ENCODE peak calls at places on chromosomes 5 and 9, in five cellular contexts. T, E, B, I and J are unnamed samples.

GRCh38 chr9:13728917-13729811 is 449.7 kb upstream of the MPDZ start:
- DNase-seq in T (peak), E (no peak), B (no peak), I (no peak), J (peak)

GRCh38 chr5:30592833-30593232 is 600.7 kb upstream of the CDH6 start:
- DNase-seq in T (no peak), E (no peak), B (no peak), I (no peak), J (no peak)

GRCh38 chr9:130780865-130781504 is 54.1 kb upstream of the ABL1 start:
- DNase-seq in T (peak), E (no peak), B (peak), I (peak), J (peak)

GRCh38 chr9:8417341-8417740 is 617.8 kb upstream of the DMAC1 start:
- DNase-seq in T (no peak), E (no peak), B (no peak), I (no peak), J (no peak)

GRCh38 chr9:38337095-38337494 is 55.4 kb upstream of the ALDH1B1 start:
- DNase-seq in T (no peak), E (no peak), B (no peak), I (no peak), J (no peak)

GRCh38 chr5:108505608-108506007 is 123.7 kb upstream of the FBXL17 start:
- DNase-seq in T (no peak), E (no peak), B (no peak), I (no peak), J (no peak)

GRCh38 chr9:113018247-113018646 is 6.3 kb upstream of the ZNF883 start:
- DNase-seq in T (no peak), E (no peak), B (no peak), I (no peak), J (no peak)

GRCh38 chr5:637581-638450 is 25.7 kb downstream of the CEP72 start:
- DNase-seq in T (no peak), E (no peak), B (no peak), I (no peak), J (no peak)

GRCh38 chr9:76459691-76460635 is 981 bp downstream of the GCNT1 start:
- DNase-seq in T (peak), E (peak), B (peak), I (peak), J (peak)

DNA sequence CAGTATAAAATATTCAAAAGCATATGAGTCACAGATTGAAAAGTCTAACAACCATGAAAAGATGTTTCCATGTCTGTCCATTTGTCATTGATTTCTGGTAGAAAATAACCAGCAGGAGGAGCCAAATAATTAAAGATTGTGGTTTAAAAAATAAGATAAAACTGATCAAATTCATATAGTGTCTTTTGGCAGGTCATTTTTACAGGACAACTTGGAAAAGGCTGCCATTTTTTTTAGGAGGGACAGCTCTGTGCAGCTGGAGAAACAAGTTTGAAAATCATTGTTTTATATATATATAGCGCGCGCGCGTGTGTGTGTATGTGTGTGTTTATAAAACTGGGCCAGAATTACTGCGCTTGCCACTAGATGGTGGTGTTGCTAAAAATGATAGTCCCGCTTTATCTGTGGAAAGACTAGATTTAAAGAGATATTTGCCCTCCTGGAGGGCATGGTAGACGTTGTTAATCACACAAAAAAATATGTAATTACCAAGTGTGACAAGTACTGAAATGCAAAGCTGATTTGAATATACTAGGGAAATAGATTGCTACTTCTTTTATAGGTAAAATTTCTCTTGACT is 1.3 kb upstream of the TRMO start:
- DNase-seq in T (peak), E (peak), B (peak), I (peak), J (peak)
- TF ChIP-seq CTCF in T (peak), E (peak), B (peak), I (peak), J (peak)

GRCh38 chr9:105656131-105656921 is 5.9 kb upstream of the TAL2 start:
- DNase-seq in T (no peak), E (peak), B (no peak), I (peak), J (peak)
- TF ChIP-seq CTCF in T (no peak), E (peak), B (no peak), I (no peak), J (peak)

DNA sequence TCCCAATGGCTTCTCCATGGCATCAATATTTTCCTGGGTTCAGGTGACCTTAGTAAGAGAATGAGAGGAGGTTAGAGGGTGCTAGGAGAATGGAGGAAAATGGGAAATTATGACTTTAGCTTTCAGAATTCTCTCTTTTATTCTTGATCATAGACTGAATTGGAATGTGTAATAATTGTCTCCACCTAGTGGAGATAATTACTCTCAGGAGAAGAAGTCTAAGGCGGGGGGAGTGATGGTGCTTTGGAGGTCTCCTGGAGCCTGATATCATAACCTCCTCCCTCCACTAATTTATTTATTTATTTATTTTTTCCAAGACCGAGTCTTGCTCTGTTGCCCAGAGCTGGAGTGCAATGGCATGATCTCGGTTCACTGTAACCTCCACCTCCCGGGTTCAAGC is 221.3 kb downstream of the GRIA1 start:
- DNase-seq in T (peak), E (no peak), B (no peak), I (no peak), J (peak)
- TF ChIP-seq CTCF in T (peak), E (no peak), B (no peak), I (no peak), J (peak)

GRCh38 chr5:173922527-173922926 is 34.4 kb downstream of the CPEB4 start:
- DNase-seq in T (no peak), E (no peak), B (no peak), I (no peak), J (no peak)

GRCh38 chr5:173920866-173921265 is 32.7 kb downstream of the CPEB4 start:
- DNase-seq in T (peak), E (no peak), B (no peak), I (no peak), J (peak)

GRCh38 chr5:173917788-173918786 is 29.9 kb downstream of the CPEB4 start:
- DNase-seq in T (peak), E (peak), B (peak), I (peak), J (peak)

GRCh38 chr5:173919443-173919842 is 31.3 kb downstream of the CPEB4 start:
- DNase-seq in T (peak), E (no peak), B (no peak), I (no peak), J (no peak)

GRCh38 chr5:173920024-173920753 is 32.0 kb downstream of the CPEB4 start:
- DNase-seq in T (peak), E (no peak), B (no peak), I (peak), J (no peak)
- TF ChIP-seq CTCF in T (no peak), E (no peak), B (no peak), I (no peak), J (no peak)

DNA sequence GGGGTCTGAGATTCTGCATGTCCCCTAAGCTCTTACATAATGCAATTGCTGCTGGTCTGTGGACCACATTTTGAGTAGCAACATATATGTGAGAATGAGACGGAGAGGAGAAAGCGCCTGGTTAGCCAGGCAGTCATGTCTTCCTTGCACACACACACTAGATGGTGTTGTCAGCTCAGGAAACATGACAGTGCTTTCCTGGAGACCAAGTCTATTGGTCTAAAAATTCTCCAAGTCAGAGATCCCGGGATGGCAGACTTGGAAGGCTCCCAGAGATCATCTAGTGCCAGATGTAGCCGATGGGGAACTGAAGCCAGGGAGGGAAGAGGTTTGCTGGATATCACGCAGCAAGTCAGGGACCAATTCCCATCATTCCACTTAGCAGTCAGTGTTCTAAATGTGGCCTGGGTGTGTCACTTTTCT is 53.4 kb downstream of the GALNT12 start:
- DNase-seq in T (peak), E (no peak), B (peak), I (peak), J (peak)
- TF ChIP-seq CTCF in T (peak), E (no peak), B (peak), I (peak), J (peak)

GRCh38 chr9:71630371-71630770 is 137.9 kb downstream of the CEMIP2 start:
- DNase-seq in T (no peak), E (no peak), B (no peak), I (no peak), J (no peak)
- TF ChIP-seq CTCF in T (no peak), E (no peak), B (no peak), I (no peak), J (no peak)

DNA sequence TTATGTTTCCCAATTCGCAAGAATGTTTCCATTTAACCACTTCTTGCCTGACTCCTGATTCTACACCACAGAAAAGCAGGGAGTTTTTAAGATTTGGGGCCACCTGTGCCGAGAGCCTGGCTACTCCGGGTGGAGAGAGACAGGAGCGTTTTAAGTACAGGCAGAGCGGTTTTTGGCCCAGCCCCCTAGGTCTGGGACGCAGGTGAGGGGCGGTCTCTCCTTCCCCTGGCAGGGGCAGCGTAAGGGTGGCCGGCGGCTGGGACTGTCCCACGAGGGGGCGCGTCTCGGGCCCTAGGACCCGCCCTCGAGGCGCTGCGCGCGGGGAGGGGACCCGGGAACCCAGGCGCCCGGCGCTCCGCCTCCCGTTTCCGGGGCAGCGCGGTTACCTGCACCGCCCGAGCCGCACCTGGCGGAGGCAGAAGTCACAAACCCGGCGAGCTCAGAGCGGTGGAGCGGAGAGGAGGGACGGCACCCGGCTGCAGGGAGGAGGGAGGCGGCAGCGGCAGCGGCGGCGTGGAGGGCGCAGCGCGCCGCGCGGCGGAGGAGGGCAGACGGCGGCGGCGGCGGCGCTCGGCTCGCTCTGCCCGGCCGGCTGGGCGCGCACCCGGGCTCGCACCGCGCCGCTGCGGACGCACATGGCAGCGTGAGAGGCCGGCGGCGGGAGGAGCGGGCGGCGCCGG is at the start of gene WWC1:
- DNase-seq in T (peak), E (peak), B (no peak), I (no peak), J (peak)
- TF ChIP-seq CTCF in T (no peak), E (no peak), B (no peak), I (no peak), J (no peak)

DNA sequence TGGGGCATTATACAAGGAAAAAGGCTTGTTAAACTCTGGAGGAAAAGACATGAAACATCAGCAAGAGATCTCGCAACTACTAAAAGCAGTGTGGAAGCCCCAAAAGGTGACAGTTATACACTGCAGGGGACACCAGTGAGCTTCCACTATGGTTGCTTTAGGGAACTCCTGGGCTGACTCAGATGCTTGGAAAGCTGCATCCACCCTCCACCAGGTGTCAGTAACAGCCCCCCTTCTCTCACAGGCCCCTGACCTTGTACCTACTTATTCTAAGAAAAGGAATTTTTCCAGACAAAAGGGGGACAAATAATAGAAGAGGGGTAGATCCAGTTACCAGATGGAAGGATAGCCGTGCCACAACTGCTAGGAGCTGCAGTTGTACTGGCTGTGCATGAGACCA is 154.4 kb upstream of the COX7C start:
- DNase-seq in T (no peak), E (no peak), B (no peak), I (no peak), J (no peak)
- TF ChIP-seq CTCF in T (no peak), E (no peak), B (no peak), I (no peak), J (no peak)

DNA sequence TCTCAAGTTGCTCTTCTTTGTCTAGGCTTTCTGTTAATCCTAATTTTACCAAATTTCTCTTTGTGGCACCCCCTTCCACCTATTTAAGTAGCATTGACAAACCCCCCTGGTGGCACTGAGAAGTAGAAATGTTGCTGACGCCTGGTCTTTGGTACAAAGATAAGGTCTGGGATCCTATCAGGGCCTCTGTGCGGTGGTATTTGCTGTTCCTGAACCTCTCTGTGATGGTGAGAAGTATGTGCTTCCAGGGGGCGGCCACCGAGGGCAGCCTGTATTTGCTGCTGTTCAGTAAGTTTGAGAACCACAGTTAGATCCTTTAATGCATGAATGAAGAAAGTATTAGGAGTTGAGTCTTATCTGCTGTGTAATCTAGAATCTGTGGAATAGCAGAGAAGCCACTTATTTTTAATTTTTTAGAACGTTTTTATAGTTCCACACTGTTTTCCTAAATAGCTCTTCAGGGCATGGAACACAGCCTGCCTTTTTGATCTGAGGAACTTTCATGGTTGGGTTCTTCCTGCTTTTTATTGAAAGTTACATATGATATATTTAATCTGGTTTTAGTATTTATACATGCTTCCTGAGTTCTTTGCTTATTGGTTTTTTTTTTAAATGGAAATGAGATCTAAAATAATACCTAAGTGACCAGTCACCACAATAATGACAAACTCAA is 124.2 kb downstream of the TRIO start:
- DNase-seq in T (peak), E (no peak), B (no peak), I (peak), J (no peak)
- TF ChIP-seq CTCF in T (peak), E (no peak), B (no peak), I (no peak), J (no peak)